ENCODE peak calls at places on chromosomes 2 and 18, in nine cellular contexts. One of them, this sample, is unnamed.

GRCh38 chr2:208671312-208671711 is 264.7 kb downstream of the PTH2R start:
- DNase-seq in HFF-Myc: no peak
- DNase-seq in AG10803: no peak
- DNase-seq in AG04449: no peak
- DNase-seq in progenitor cell of endocrine pancreas: no peak
- DNase-seq in CD4-positive, alpha-beta T cell: no peak
- DNase-seq in cardiac fibroblast: no peak
- DNase-seq in lower lobe of right lung: no peak
- DNase-seq in lower leg skin: no peak
- DNase-seq in this sample: no peak

GRCh38 chr2:234843411-234843810 is 108.4 kb upstream of the SH3BP4 start:
- DNase-seq in HFF-Myc: no peak
- DNase-seq in AG10803: no peak
- DNase-seq in AG04449: no peak
- DNase-seq in progenitor cell of endocrine pancreas: no peak
- DNase-seq in CD4-positive, alpha-beta T cell: no peak
- DNase-seq in cardiac fibroblast: no peak
- DNase-seq in lower lobe of right lung: no peak
- DNase-seq in lower leg skin: no peak
- DNase-seq in this sample: no peak

GRCh38 chr18:9365406-9365805 is 30.8 kb downstream of the TWSG1 start:
- DNase-seq in HFF-Myc: no peak
- DNase-seq in AG10803: no peak
- DNase-seq in AG04449: no peak
- DNase-seq in progenitor cell of endocrine pancreas: no peak
- DNase-seq in CD4-positive, alpha-beta T cell: no peak
- DNase-seq in cardiac fibroblast: no peak
- DNase-seq in lower lobe of right lung: no peak
- DNase-seq in lower leg skin: no peak
- DNase-seq in this sample: no peak

GRCh38 chr2:135898234-135898786 is 22.1 kb upstream of the MCM6 start:
- DNase-seq in HFF-Myc: no peak
- DNase-seq in AG10803: no peak
- DNase-seq in AG04449: no peak
- DNase-seq in progenitor cell of endocrine pancreas: no peak
- DNase-seq in CD4-positive, alpha-beta T cell: no peak
- DNase-seq in cardiac fibroblast: no peak
- DNase-seq in lower lobe of right lung: no peak
- DNase-seq in lower leg skin: no peak
- DNase-seq in this sample: no peak

GRCh38 chr2:220277445-220277960 is 650.1 kb downstream of the SLC4A3 start:
- DNase-seq in HFF-Myc: no peak
- DNase-seq in AG10803: peak
- DNase-seq in AG04449: peak
- DNase-seq in progenitor cell of endocrine pancreas: no peak
- DNase-seq in CD4-positive, alpha-beta T cell: no peak
- DNase-seq in cardiac fibroblast: peak
- DNase-seq in lower lobe of right lung: peak
- DNase-seq in lower leg skin: peak
- DNase-seq in this sample: no peak

GRCh38 chr2:239691720-239692119 is 290.9 kb upstream of the HDAC4 start:
- DNase-seq in HFF-Myc: no peak
- DNase-seq in AG10803: no peak
- DNase-seq in AG04449: no peak
- DNase-seq in progenitor cell of endocrine pancreas: no peak
- DNase-seq in CD4-positive, alpha-beta T cell: no peak
- DNase-seq in cardiac fibroblast: no peak
- DNase-seq in lower lobe of right lung: no peak
- DNase-seq in lower leg skin: no peak
- DNase-seq in this sample: no peak

GRCh38 chr2:63699549-63699839 is 110.7 kb downstream of the MDH1 start:
- DNase-seq in HFF-Myc: no peak
- DNase-seq in AG10803: no peak
- DNase-seq in AG04449: no peak
- DNase-seq in progenitor cell of endocrine pancreas: no peak
- DNase-seq in CD4-positive, alpha-beta T cell: no peak
- DNase-seq in cardiac fibroblast: no peak
- DNase-seq in lower lobe of right lung: no peak
- DNase-seq in lower leg skin: no peak
- DNase-seq in this sample: no peak

GRCh38 chr2:232330068-232330999 is 48.2 kb upstream of the ALPP start:
- DNase-seq in HFF-Myc: no peak
- DNase-seq in AG10803: no peak
- DNase-seq in AG04449: no peak
- DNase-seq in progenitor cell of endocrine pancreas: no peak
- DNase-seq in CD4-positive, alpha-beta T cell: no peak
- DNase-seq in cardiac fibroblast: no peak
- DNase-seq in lower lobe of right lung: peak
- DNase-seq in lower leg skin: no peak
- DNase-seq in this sample: no peak

GRCh38 chr18:9181275-9181674 is 44.7 kb downstream of the ANKRD12 start:
- DNase-seq in HFF-Myc: no peak
- DNase-seq in AG10803: peak
- DNase-seq in AG04449: no peak
- DNase-seq in progenitor cell of endocrine pancreas: no peak
- DNase-seq in CD4-positive, alpha-beta T cell: no peak
- DNase-seq in cardiac fibroblast: no peak
- DNase-seq in lower lobe of right lung: no peak
- DNase-seq in lower leg skin: no peak
- DNase-seq in this sample: no peak

GRCh38 chr2:1681017-1681318 is 63.3 kb downstream of the PXDN start:
- DNase-seq in HFF-Myc: no peak
- DNase-seq in AG10803: no peak
- DNase-seq in AG04449: no peak
- DNase-seq in progenitor cell of endocrine pancreas: no peak
- DNase-seq in CD4-positive, alpha-beta T cell: no peak
- DNase-seq in cardiac fibroblast: no peak
- DNase-seq in lower lobe of right lung: no peak
- DNase-seq in lower leg skin: no peak
- DNase-seq in this sample: no peak

GRCh38 chr2:86480105-86480504 is 38.9 kb downstream of the KDM3A start:
- DNase-seq in HFF-Myc: no peak
- DNase-seq in AG10803: peak
- DNase-seq in AG04449: no peak
- DNase-seq in progenitor cell of endocrine pancreas: no peak
- DNase-seq in CD4-positive, alpha-beta T cell: no peak
- DNase-seq in cardiac fibroblast: no peak
- DNase-seq in lower lobe of right lung: peak
- DNase-seq in lower leg skin: no peak
- DNase-seq in this sample: no peak

GRCh38 chr2:240458044-240458899 is 22.8 kb downstream of the GPC1 start:
- DNase-seq in HFF-Myc: no peak
- DNase-seq in AG10803: no peak
- DNase-seq in AG04449: no peak
- DNase-seq in progenitor cell of endocrine pancreas: no peak
- DNase-seq in CD4-positive, alpha-beta T cell: no peak
- DNase-seq in cardiac fibroblast: no peak
- DNase-seq in lower lobe of right lung: peak
- DNase-seq in lower leg skin: no peak
- DNase-seq in this sample: no peak

GRCh38 chr2:36572752-36573125 is 25.2 kb downstream of the FEZ2 start:
- DNase-seq in HFF-Myc: no peak
- DNase-seq in AG10803: no peak
- DNase-seq in AG04449: no peak
- DNase-seq in progenitor cell of endocrine pancreas: no peak
- DNase-seq in CD4-positive, alpha-beta T cell: no peak
- DNase-seq in cardiac fibroblast: no peak
- DNase-seq in lower lobe of right lung: no peak
- DNase-seq in lower leg skin: no peak
- DNase-seq in this sample: no peak

DNA sequence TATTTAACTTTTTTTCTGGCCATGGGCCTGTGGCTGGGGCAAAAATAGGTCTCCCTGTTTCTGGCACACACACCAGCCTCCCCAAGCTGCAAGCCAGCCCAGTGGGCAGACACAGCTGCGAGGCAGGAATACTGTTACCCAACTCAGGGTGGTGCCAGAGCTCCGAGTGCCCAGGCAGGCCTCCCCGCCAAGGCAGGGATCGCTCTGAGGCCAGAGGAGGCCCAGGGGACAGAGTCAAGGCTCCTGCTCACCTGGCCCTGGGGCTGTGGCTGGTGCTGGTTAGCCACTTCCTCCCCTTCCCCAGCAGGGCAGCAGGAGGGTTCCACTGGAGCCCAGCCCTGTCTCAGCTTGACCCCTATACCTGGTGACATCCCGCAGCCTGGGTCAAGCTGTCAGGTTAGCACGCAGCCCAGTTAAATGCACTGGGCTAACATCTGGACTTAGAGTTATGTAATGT is 67.1 kb upstream of the EPAS1 start:
- DNase-seq in HFF-Myc: no peak
- DNase-seq in AG10803: no peak
- DNase-seq in AG04449: no peak
- DNase-seq in progenitor cell of endocrine pancreas: no peak
- DNase-seq in CD4-positive, alpha-beta T cell: peak
- DNase-seq in cardiac fibroblast: no peak
- DNase-seq in lower lobe of right lung: peak
- DNase-seq in lower leg skin: no peak
- DNase-seq in this sample: no peak
- TF ChIP-seq CTCF in HFF-Myc: no peak
- TF ChIP-seq CTCF in AG10803: no peak
- TF ChIP-seq CTCF in AG04449: no peak
- TF ChIP-seq CTCF in progenitor cell of endocrine pancreas: no peak
- TF ChIP-seq CTCF in CD4-positive, alpha-beta T cell: no peak
- TF ChIP-seq CTCF in cardiac fibroblast: no peak
- TF ChIP-seq CTCF in lower lobe of right lung: peak
- TF ChIP-seq CTCF in lower leg skin: no peak
- TF ChIP-seq CTCF in this sample: no peak

GRCh38 chr18:80034068-80034851 is at the start of gene RBFA:
- DNase-seq in HFF-Myc: no peak
- DNase-seq in AG10803: peak
- DNase-seq in AG04449: peak
- DNase-seq in progenitor cell of endocrine pancreas: peak
- DNase-seq in CD4-positive, alpha-beta T cell: peak
- DNase-seq in cardiac fibroblast: peak
- DNase-seq in lower lobe of right lung: peak
- DNase-seq in lower leg skin: peak
- DNase-seq in this sample: peak

GRCh38 chr18:80037300-80037699 is 3.1 kb downstream of the RBFA start:
- DNase-seq in HFF-Myc: no peak
- DNase-seq in AG10803: no peak
- DNase-seq in AG04449: no peak
- DNase-seq in progenitor cell of endocrine pancreas: no peak
- DNase-seq in CD4-positive, alpha-beta T cell: no peak
- DNase-seq in cardiac fibroblast: no peak
- DNase-seq in lower lobe of right lung: no peak
- DNase-seq in lower leg skin: no peak
- DNase-seq in this sample: no peak

GRCh38 chr18:80034852-80035406 is 695 bp downstream of the RBFA start:
- DNase-seq in HFF-Myc: no peak
- DNase-seq in AG10803: no peak
- DNase-seq in AG04449: no peak
- DNase-seq in progenitor cell of endocrine pancreas: no peak
- DNase-seq in CD4-positive, alpha-beta T cell: no peak
- DNase-seq in cardiac fibroblast: peak
- DNase-seq in lower lobe of right lung: no peak
- DNase-seq in lower leg skin: no peak
- DNase-seq in this sample: no peak

GRCh38 chr18:80037869-80038630 is 3.8 kb downstream of the RBFA start:
- DNase-seq in HFF-Myc: no peak
- DNase-seq in AG10803: no peak
- DNase-seq in AG04449: no peak
- DNase-seq in progenitor cell of endocrine pancreas: no peak
- DNase-seq in CD4-positive, alpha-beta T cell: no peak
- DNase-seq in cardiac fibroblast: no peak
- DNase-seq in lower lobe of right lung: no peak
- DNase-seq in lower leg skin: no peak
- DNase-seq in this sample: no peak

GRCh38 chr18:80035997-80036396 is 1.8 kb downstream of the RBFA start:
- DNase-seq in HFF-Myc: no peak
- DNase-seq in AG10803: no peak
- DNase-seq in AG04449: no peak
- DNase-seq in progenitor cell of endocrine pancreas: no peak
- DNase-seq in CD4-positive, alpha-beta T cell: no peak
- DNase-seq in cardiac fibroblast: no peak
- DNase-seq in lower lobe of right lung: no peak
- DNase-seq in lower leg skin: no peak
- DNase-seq in this sample: no peak
- TF ChIP-seq CTCF in HFF-Myc: no peak
- TF ChIP-seq CTCF in AG10803: no peak
- TF ChIP-seq CTCF in AG04449: no peak
- TF ChIP-seq CTCF in progenitor cell of endocrine pancreas: no peak
- TF ChIP-seq CTCF in CD4-positive, alpha-beta T cell: no peak
- TF ChIP-seq CTCF in cardiac fibroblast: no peak
- TF ChIP-seq CTCF in lower lobe of right lung: no peak
- TF ChIP-seq CTCF in lower leg skin: no peak
- TF ChIP-seq CTCF in this sample: no peak

GRCh38 chr2:222169346-222169745 is 129.5 kb downstream of the PAX3 start:
- DNase-seq in HFF-Myc: no peak
- DNase-seq in AG10803: peak
- DNase-seq in AG04449: peak
- DNase-seq in progenitor cell of endocrine pancreas: no peak
- DNase-seq in CD4-positive, alpha-beta T cell: no peak
- DNase-seq in cardiac fibroblast: peak
- DNase-seq in lower lobe of right lung: no peak
- DNase-seq in lower leg skin: no peak
- DNase-seq in this sample: no peak

DNA sequence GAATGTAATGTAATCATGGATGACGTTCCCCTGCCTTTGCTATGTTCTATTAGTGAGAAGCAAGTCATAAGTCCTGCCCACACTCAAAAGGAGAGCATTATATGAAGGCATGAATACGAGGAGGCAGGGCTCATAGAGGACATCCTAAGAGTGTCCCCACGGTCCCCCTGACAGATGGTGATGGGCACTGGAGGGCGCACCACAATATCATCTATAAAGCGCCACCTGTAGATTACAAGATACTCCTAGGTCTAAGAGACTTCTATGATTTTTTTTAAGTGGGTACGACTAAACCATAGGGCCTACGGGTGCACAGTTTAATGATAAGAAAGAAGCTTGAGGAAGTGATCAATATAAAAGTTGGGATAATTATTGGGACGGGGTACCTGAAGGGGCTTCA is 131.0 kb downstream of the PAX3 start:
- DNase-seq in HFF-Myc: no peak
- DNase-seq in AG10803: no peak
- DNase-seq in AG04449: no peak
- DNase-seq in progenitor cell of endocrine pancreas: no peak
- DNase-seq in CD4-positive, alpha-beta T cell: no peak
- DNase-seq in cardiac fibroblast: no peak
- DNase-seq in lower lobe of right lung: no peak
- DNase-seq in lower leg skin: no peak
- DNase-seq in this sample: no peak
- TF ChIP-seq CTCF in HFF-Myc: no peak
- TF ChIP-seq CTCF in AG10803: no peak
- TF ChIP-seq CTCF in AG04449: no peak
- TF ChIP-seq CTCF in progenitor cell of endocrine pancreas: no peak
- TF ChIP-seq CTCF in CD4-positive, alpha-beta T cell: no peak
- TF ChIP-seq CTCF in cardiac fibroblast: no peak
- TF ChIP-seq CTCF in lower lobe of right lung: no peak
- TF ChIP-seq CTCF in lower leg skin: no peak
- TF ChIP-seq CTCF in this sample: no peak

DNA sequence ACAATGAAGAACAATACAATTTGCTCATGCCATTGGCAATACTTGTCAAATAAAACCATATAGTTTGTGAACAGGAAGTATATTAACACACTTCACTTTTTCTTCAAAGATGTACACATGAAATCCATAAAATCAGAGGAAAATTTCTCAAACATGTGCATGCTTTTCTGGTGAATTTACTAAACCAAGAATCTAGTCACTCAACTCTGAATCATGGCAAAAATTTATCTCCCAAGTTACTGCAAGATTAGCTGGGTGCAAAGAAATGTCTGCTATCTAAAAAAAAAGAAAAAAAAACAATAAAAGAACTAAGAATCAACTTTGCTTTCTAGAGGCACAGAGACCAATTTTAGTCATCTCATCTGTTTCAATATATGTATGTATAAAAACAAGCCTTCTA is 419.2 kb downstream of the NR4A2 start:
- DNase-seq in HFF-Myc: no peak
- DNase-seq in AG10803: no peak
- DNase-seq in AG04449: no peak
- DNase-seq in progenitor cell of endocrine pancreas: no peak
- DNase-seq in CD4-positive, alpha-beta T cell: no peak
- DNase-seq in cardiac fibroblast: no peak
- DNase-seq in lower lobe of right lung: no peak
- DNase-seq in lower leg skin: no peak
- DNase-seq in this sample: no peak
- TF ChIP-seq CTCF in HFF-Myc: no peak
- TF ChIP-seq CTCF in AG10803: no peak
- TF ChIP-seq CTCF in AG04449: no peak
- TF ChIP-seq CTCF in progenitor cell of endocrine pancreas: no peak
- TF ChIP-seq CTCF in CD4-positive, alpha-beta T cell: no peak
- TF ChIP-seq CTCF in cardiac fibroblast: no peak
- TF ChIP-seq CTCF in lower lobe of right lung: no peak
- TF ChIP-seq CTCF in lower leg skin: no peak
- TF ChIP-seq CTCF in this sample: no peak